ENCODE peak calls at places on chromosomes 5 and 9, in six cellular contexts. L is foreskin fibroblast, Z is kidney epithelial cell, U is choroid plexus epithelial cell, G is D721Med, C is GM12878. B is an unnamed sample.
A peak's percentile ranks its signal among the peaks of the same experiment; 100 is the strongest.

GRCh38 chr5:6296524-6296923 is 81.8 kb downstream of the MED10 start:
- DNase-seq in U (no peak), L (no peak), Z (no peak), C (no peak), G (no peak), B (no peak)

GRCh38 chr9:32220750-32221149 is 163.7 kb upstream of the ACO1 start:
- DNase-seq in Z (no peak), L (no peak), G (no peak), U (no peak), C (no peak), B (no peak)

GRCh38 chr5:98982880-98983279 is 54.1 kb upstream of the CHD1 start:
- DNase-seq in U (no peak), Z (no peak), G (no peak), C (no peak), L (no peak), B (no peak)

GRCh38 chr5:55480781-55481180 is 54.0 kb downstream of the PLPP1 start:
- DNase-seq in U (peak; percentile 39), L (peak; percentile 71), Z (no peak), C (no peak), G (no peak), B (no peak)

GRCh38 chr5:112737088-112737471 is 605 bp upstream of the APC start:
- DNase-seq in L (no peak), C (no peak), U (peak; percentile 10), Z (no peak), G (no peak), B (no peak)

GRCh38 chr9:136952354-136952855 is 332 bp downstream of the LCN12 start:
- DNase-seq in L (no peak), U (no peak), Z (no peak), C (no peak), G (no peak), B (no peak)

GRCh38 chr5:78899922-78900362 is 85.2 kb downstream of the ARSB start:
- DNase-seq in Z (no peak), G (peak; percentile 22), L (peak; percentile 81), U (peak; percentile 80), C (no peak), B (no peak)

GRCh38 chr9:129109952-129110739 is 447 bp downstream of the CRAT start:
- DNase-seq in L (peak; percentile 60), U (no peak), G (no peak), C (no peak), Z (no peak), B (no peak)

GRCh38 chr9:33719581-33720374 is 75.6 kb upstream of the PRSS3 start:
- DNase-seq in C (no peak), G (no peak), L (peak; percentile 20), Z (no peak), U (peak; percentile 17), B (no peak)

GRCh38 chr5:137097203-137097602 is 401.9 kb downstream of the SPOCK1 start:
- DNase-seq in Z (no peak), L (no peak), U (no peak), C (no peak), G (no peak), B (no peak)

GRCh38 chr9:127158995-127159801 is 36.8 kb upstream of the ANGPTL2 start:
- DNase-seq in C (no peak), U (peak; percentile 93), G (no peak), Z (peak; percentile 86), L (peak; percentile 92), B (peak; percentile 59)
- TF ChIP-seq CTCF in C (peak; percentile 16), U (peak; percentile 57), G (no peak), Z (peak; percentile 45), L (peak; percentile 20), B (peak; percentile 23)

GRCh38 chr5:77514457-77514856 is 22.3 kb upstream of the WDR41 start:
- DNase-seq in C (no peak), Z (no peak), L (no peak), G (no peak), U (no peak), B (no peak)

GRCh38 chr5:77518304-77518703 is 26.2 kb upstream of the WDR41 start:
- DNase-seq in C (no peak), Z (no peak), L (peak; percentile 1), G (no peak), U (peak; percentile 30), B (no peak)
- TF ChIP-seq CTCF in C (peak; percentile 48), Z (peak; percentile 32), L (no peak), G (peak; percentile 46), U (no peak), B (peak; percentile 4)

GRCh38 chr9:99819484-99820329 is 2.0 kb upstream of the NR4A3 start:
- DNase-seq in L (peak; percentile 98), Z (peak; percentile 49), G (peak; percentile 73), U (peak; percentile 96), C (peak; percentile 63), B (peak; percentile 89)
- TF ChIP-seq CTCF in L (peak; percentile 14), Z (peak; percentile 3), G (peak; percentile 24), U (peak; percentile 40), C (peak; percentile 30), B (peak; percentile 30)

DNA sequence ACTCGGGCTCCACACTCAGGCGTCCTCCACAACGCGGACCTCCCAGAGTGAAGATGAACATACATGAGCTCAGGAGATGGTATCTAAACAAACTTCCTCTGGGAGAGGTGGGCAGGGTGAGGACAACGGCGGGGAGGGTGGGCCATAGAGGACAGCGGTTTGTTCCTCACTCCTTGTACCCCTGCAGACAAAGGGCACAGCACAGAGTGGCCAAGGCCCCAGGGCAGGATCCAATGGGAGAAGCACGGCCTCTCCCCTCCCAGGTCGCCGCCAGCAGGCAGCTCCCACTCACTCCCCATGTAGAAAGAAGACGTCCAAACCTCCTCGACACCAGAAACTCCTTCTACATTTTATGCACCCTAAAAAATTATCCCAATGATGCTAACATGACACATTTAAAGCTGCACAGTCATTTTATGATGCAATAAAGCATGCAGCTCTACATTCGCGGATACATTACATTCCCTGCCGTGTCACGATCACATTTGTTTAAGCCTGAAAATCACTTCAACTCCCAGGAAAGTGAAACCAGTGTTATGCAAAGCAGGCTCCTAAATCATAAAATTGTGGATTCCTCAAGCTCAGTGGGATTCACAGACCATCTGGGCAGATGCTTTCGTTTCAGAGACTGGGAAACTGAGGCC is 87.5 kb upstream of the SARDH start:
- DNase-seq in G (no peak), Z (no peak), U (peak; percentile 83), L (peak; percentile 71), C (no peak), B (peak; percentile 16)
- TF ChIP-seq CTCF in G (no peak), Z (no peak), U (no peak), L (no peak), C (no peak), B (no peak)

DNA sequence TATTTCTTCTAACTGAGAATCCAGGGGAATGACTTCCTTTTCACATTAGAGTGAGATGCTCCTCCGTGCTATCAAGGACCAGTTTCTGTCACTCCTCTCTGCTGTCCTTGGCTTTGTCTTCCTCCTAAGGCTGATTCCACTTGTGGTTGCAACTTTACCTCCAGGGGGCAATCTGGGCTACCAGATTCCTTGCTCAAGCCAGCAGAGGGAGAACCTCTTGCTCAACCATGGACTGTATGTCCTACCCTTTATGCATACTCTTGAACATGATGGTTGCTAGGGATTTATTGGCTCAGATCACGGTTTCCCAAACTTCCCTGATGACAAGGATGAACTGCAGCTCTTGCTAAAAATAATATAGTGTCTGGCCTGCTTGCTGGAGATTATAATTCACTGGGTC is 24.0 kb downstream of the NNT start:
- DNase-seq in C (no peak), U (peak; percentile 84), G (no peak), Z (no peak), L (peak; percentile 70), B (no peak)
- TF ChIP-seq CTCF in C (peak; percentile 51), U (peak; percentile 94), G (peak; percentile 70), Z (peak; percentile 78), L (peak; percentile 81), B (peak; percentile 57)

GRCh38 chr5:147373328-147373727 is 136.5 kb downstream of the DPYSL3 start:
- DNase-seq in G (no peak), U (no peak), C (no peak), L (no peak), Z (no peak), B (no peak)

GRCh38 chr5:147371290-147371689 is 136.5 kb downstream of the STK32A start:
- DNase-seq in G (no peak), L (no peak), Z (no peak), U (no peak), C (no peak), B (no peak)

GRCh38 chr5:147369742-147370374 is 135.0 kb downstream of the STK32A start:
- DNase-seq in U (peak; percentile 47), C (no peak), G (no peak), L (peak; percentile 12), Z (no peak), B (no peak)
- TF ChIP-seq CTCF in U (peak; percentile 60), C (peak; percentile 49), G (peak; percentile 64), L (peak; percentile 35), Z (peak; percentile 64), B (peak; percentile 56)

GRCh38 chr9:99576002-99576401 is 245.7 kb upstream of the NR4A3 start:
- DNase-seq in U (no peak), Z (no peak), G (no peak), L (no peak), C (no peak), B (no peak)
- TF ChIP-seq CTCF in U (no peak), Z (no peak), G (no peak), L (peak; percentile 5), C (no peak), B (no peak)

GRCh38 chr5:139726248-139726647 is 69.4 kb upstream of the PSD2 start:
- DNase-seq in Z (no peak), U (no peak), G (no peak), C (no peak), L (no peak), B (no peak)

GRCh38 chr5:139725073-139725830 is 70.4 kb upstream of the PSD2 start:
- DNase-seq in Z (peak; percentile 73), L (peak; percentile 96), G (no peak), C (no peak), U (peak; percentile 81), B (no peak)

DNA sequence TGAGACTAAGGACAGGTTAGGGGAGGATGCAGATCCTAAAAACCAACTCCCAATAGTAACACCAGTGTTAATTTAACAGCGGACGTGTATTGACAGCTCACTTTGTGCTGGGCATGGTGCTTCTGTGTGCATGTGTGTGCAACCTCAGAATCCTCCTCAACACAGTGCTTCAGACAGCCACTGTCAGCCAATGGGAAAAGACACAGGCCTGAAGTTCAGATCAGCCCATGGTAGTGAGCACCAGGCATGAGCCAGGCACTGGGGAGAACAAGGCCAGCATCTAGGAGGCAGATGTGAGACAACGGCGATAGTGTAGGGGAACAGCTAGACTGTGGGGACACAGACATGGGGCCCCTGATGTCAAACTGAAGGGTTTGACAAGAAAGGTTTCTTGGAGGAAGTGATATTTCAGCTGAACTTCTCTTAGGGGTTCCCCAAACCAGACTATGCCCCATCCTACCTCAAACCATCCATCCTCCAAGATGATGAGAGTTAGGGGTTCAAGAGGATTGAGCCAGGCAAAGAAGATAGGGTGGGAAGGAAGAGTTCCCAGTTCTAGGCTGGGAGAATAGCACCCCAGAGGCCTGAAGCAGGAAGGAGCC is 71.5 kb upstream of the PSD2 start:
- DNase-seq in C (no peak), Z (no peak), G (no peak), L (no peak), U (no peak), B (no peak)
- TF ChIP-seq CTCF in C (no peak), Z (no peak), G (no peak), L (no peak), U (no peak), B (no peak)